ENCODE peak calls at places on chromosomes 11 and 22, in four cellular contexts. K, A, C and Y are unnamed samples.

GRCh38 chr11:1793091-1793490 is 29.4 kb upstream of the CTSD start:
- DNase-seq in A (no peak), K (no peak), C (no peak), Y (no peak)

GRCh38 chr22:19206287-19206686 is 27.8 kb upstream of the SLC25A1 start:
- DNase-seq in C (no peak), A (no peak), K (no peak), Y (no peak)

GRCh38 chr22:44211946-44212930 is 31.5 kb downstream of the PARVG start:
- DNase-seq in C (no peak), A (no peak), K (no peak), Y (no peak)

GRCh38 chr11:67420147-67420645 is 4.7 kb downstream of the CARNS1 start:
- DNase-seq in K (no peak), C (no peak), A (no peak), Y (no peak)

GRCh38 chr11:10076458-10077141 is 217.4 kb downstream of the SBF2 start:
- DNase-seq in C (peak; percentile 42), K (peak; percentile 61), A (no peak), Y (peak; percentile 6)

GRCh38 chr11:34890812-34891211 is 25.4 kb downstream of the APIP start:
- DNase-seq in A (no peak), C (no peak), K (peak; percentile 59), Y (peak; percentile 21)

GRCh38 chr11:19828382-19829108 is 115.9 kb downstream of the NAV2 start:
- DNase-seq in K (no peak), A (no peak), C (no peak), Y (peak; percentile 37)

GRCh38 chr11:112786196-112786595 is 175.0 kb upstream of the NCAM1 start:
- DNase-seq in K (no peak), A (no peak), C (no peak), Y (no peak)

GRCh38 chr22:45585437-45585755 is 82.7 kb downstream of the FBLN1 start:
- DNase-seq in C (no peak), A (no peak), K (no peak), Y (no peak)

GRCh38 chr11:40293655-40294342 is 1165.7 kb downstream of the LRRC4C start:
- DNase-seq in K (peak; percentile 90), A (peak; percentile 55), C (peak; percentile 74), Y (peak; percentile 72)

GRCh38 chr11:127000291-127000968 is at the start of gene KIRREL3:
- DNase-seq in K (peak; percentile 72), A (no peak), C (no peak), Y (peak; percentile 12)

GRCh38 chr11:93000511-93001476 is 31.3 kb downstream of the MTNR1B start:
- DNase-seq in A (peak; percentile 51), K (no peak), C (no peak), Y (peak; percentile 90)

GRCh38 chr22:47000256-47000655 is 237.8 kb downstream of the TBC1D22A start:
- DNase-seq in K (no peak), C (no peak), A (no peak), Y (no peak)

GRCh38 chr22:48717883-48718817 is 1109.5 kb downstream of the BRD1 start:
- DNase-seq in K (no peak), A (no peak), C (no peak), Y (no peak)

GRCh38 chr11:125625225-125625593 is 246 bp downstream of the CHEK1 start:
- DNase-seq in K (no peak), C (no peak), A (no peak), Y (no peak)

GRCh38 chr11:23370580-23371275 is 510.5 kb upstream of the CCDC179 start:
- DNase-seq in C (no peak), A (no peak), K (peak; percentile 28), Y (peak; percentile 90)

GRCh38 chr22:46994265-46994664 is 231.8 kb downstream of the TBC1D22A start:
- DNase-seq in C (no peak), K (no peak), A (no peak), Y (no peak)

GRCh38 chr11:100356035-100356434 is 331.1 kb upstream of the ARHGAP42 start:
- DNase-seq in C (no peak), K (no peak), A (no peak), Y (no peak)

GRCh38 chr11:74418509-74418895 is 20.3 kb upstream of the PGM2L1 start:
- DNase-seq in A (peak; percentile 72), C (no peak), K (no peak), Y (peak; percentile 72)

GRCh38 chr11:116605543-116605942 is 167.2 kb downstream of the BUD13 start:
- DNase-seq in A (no peak), C (peak; percentile 24), K (peak; percentile 92), Y (peak; percentile 26)

GRCh38 chr11:107757661-107758060 is 45.8 kb upstream of the SLN start:
- DNase-seq in A (no peak), K (no peak), C (no peak), Y (no peak)

GRCh38 chr11:72972541-72973128 is 158.4 kb downstream of the ATG16L2 start:
- DNase-seq in C (no peak), K (no peak), A (no peak), Y (no peak)

GRCh38 chr11:106821291-106821690 is 197.0 kb downstream of the GUCY1A2 start:
- DNase-seq in A (no peak), C (no peak), K (peak; percentile 58), Y (no peak)

DNA sequence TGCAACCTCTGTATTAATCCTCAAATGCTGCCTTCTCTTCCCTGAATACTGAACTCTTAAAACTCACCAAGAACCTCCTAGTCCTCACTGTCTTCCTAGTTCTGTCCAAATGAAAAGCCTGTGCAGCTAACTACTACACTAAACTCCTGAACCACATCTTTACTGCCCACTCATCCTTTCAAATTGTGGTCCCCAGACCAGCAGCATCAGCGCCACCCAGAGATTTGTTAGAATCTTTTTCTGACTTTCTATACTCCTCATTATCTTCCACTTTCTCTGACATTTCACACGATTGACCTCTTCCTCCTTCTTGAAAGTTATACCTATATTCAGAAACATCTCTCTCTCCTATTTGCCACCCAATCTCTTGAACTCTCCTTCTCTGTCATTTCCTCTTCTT is 461.3 kb downstream of the DLG2 start:
- DNase-seq in C (no peak), A (no peak), K (peak; percentile 8), Y (no peak)
- TF ChIP-seq CTCF in C (no peak), A (no peak), K (peak; percentile 26), Y (no peak)

DNA sequence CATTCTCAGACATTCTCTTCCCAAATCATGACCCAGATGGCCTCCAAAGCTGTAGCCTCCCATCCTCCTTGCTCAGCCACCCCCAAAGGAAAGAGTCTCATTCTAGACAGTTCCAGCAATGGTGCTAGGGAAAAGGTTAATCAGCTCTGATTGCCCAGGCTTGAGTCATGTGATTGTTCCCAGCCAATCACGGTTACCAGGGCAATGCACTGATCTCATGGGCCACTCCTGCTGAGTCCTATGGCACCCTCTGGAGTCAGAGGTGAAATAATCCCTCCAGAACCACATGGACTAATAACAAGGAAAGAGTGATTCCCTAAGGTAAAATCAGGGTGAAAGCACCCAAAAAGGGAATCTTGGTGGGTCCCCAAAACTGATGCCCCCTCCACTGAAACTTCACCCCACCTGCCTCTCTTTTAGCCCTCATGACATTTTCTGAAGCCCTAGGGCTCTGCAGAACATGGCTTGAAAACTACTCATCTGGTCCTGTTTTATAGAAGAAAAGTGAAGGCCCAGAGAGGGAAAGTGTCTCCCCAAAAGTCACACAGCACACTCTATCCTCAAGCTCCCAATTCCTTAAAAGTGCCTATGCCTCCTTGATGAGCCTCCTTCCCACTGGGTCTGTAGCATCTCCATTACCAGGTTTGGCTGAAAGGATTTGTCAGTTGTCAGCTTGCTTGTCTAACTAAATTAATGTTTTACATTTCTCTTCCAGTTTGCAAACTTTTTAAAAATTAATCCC is 203.7 kb downstream of the MN1 start:
- DNase-seq in C (no peak), K (no peak), A (no peak), Y (peak; percentile 28)
- TF ChIP-seq CTCF in C (no peak), K (no peak), A (no peak), Y (peak; percentile 3)

DNA sequence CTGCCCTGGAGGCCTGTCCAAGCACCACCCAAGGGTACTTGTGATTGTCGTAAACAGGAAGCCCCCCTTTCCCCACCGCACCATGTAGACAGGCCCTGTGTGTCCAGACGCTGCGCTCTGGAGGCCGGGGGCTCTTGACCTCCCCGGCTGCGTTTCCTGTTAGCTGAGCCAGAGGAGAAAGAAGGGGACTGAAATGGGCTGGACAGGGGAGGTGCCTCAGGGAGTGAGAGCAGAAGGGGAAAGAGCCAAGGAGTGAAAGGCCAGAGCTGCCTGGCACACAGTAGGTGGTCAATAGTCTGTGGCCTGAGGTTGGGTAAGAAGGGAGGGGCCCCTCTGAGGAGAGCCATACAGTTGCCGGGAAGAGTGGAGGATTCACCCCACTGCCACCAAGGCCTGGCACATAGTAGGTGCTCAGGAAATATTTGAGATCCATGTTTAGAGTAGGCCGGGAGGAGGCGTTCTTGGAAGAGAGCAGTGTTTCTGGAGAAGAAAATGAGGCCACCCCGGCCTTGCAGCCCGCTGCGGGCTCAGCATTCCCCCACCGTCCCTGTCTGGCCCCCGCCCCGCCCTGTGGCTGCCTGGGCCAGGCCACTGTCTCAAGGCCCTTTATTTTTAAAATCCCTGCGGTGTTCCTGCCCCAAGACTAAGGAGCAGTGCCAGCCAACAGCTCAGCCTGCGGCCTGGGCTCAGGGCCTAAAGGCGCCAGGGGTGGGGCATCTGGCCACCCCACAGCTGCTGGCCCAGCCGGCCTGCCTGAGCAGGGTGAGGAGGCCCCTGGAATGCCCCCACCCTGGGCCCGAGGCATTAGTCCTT is 13.6 kb upstream of the CDC42EP1 start:
- DNase-seq in A (no peak), K (peak; percentile 70), C (peak; percentile 90), Y (no peak)
- TF ChIP-seq CTCF in A (no peak), K (no peak), C (peak; percentile 50), Y (no peak)

GRCh38 chr11:21927628-21928027 is 265.3 kb upstream of the ANO5 start:
- DNase-seq in C (no peak), K (no peak), A (no peak), Y (no peak)

GRCh38 chr11:21928834-21929233 is 264.1 kb upstream of the ANO5 start:
- DNase-seq in K (no peak), C (no peak), A (no peak), Y (no peak)

GRCh38 chr11:21931436-21932101 is 261.3 kb upstream of the ANO5 start:
- DNase-seq in A (no peak), C (no peak), K (no peak), Y (no peak)

DNA sequence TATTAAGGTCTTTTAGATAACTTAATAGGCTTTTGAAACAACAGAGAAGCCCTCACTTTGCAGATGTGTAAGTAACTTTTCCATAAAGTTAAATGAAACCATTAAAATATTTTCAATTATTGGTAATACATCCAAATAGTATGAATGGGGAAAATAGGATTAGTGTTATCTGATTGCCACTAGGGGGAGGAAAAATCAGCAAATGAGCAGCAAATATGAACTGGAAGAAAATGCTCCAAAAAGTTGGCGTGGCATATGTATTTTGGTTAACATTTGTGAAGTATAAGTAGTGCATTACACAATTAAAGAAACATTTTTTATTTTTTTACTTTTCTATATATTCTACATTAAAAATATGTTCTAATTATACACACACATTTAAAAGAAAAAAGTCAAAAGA is 259.8 kb upstream of the ANO5 start:
- DNase-seq in C (no peak), K (no peak), A (no peak), Y (no peak)
- TF ChIP-seq CTCF in C (peak; percentile 34), K (peak; percentile 63), A (peak; percentile 36), Y (peak; percentile 29)

GRCh38 chr11:66311965-66312548 is 4.8 kb downstream of the CD248 start:
- DNase-seq in C (peak; percentile 91), K (peak; percentile 97), A (peak; percentile 87), Y (peak; percentile 91)
- TF ChIP-seq CTCF in C (peak; percentile 95), K (peak; percentile 94), A (peak; percentile 99), Y (peak; percentile 98)